ENCODE peak calls at places on chromosomes 16 and 17, in six cellular contexts. A is HFFc6; N is lower leg skin; R is Daoy; Y is DMS153; I is activated CD8-positive, alpha-beta memory T cell treated with anti-CD3 and anti-CD28 coated beads, Interleukin-2, amount 10 ng/mL, durations not matched to agents 7 days and 5 days. D is an unnamed sample.

GRCh38 chr17:41392278-41392677 is 5.1 kb downstream of the KRT31 start:
- DNase-seq in A (peak), I (no peak), Y (no peak), N (no peak), R (no peak), D (no peak)

GRCh38 chr17:41697122-41697962 is 8.7 kb downstream of the EIF1 start:
- DNase-seq in A (no peak), I (no peak), Y (no peak), N (peak), R (no peak), D (no peak)

GRCh38 chr17:2137342-2138098 is 82.6 kb downstream of the HIC1 start:
- DNase-seq in R (peak), Y (no peak), I (no peak), N (peak), A (peak), D (no peak)

GRCh38 chr17:82838386-82839063 is 1.3 kb downstream of the ZNF750 start:
- DNase-seq in Y (no peak), R (no peak), A (peak), I (no peak), N (no peak), D (peak)

GRCh38 chr17:55273579-55274370 is 9.0 kb downstream of the HLF start:
- DNase-seq in R (peak), I (no peak), A (peak), N (no peak), Y (no peak), D (no peak)

GRCh38 chr16:66156538-66156937 is 210.0 kb upstream of the CDH5 start:
- DNase-seq in R (no peak), N (peak), A (no peak), Y (no peak), I (no peak), D (no peak)

GRCh38 chr17:79737922-79738578 is 7.3 kb downstream of the ENPP7 start:
- DNase-seq in R (no peak), A (no peak), N (no peak), I (no peak), Y (no peak), D (no peak)

GRCh38 chr17:49067163-49067562 is 65.4 kb upstream of the B4GALNT2 start:
- DNase-seq in R (no peak), A (no peak), I (no peak), N (no peak), Y (no peak), D (no peak)

GRCh38 chr17:68019336-68019674 is 16.2 kb upstream of the KPNA2 start:
- DNase-seq in Y (no peak), R (peak), A (no peak), N (no peak), I (no peak), D (no peak)

GRCh38 chr17:39171933-39172332 is 6.0 kb upstream of the ARL5C start:
- DNase-seq in Y (no peak), N (no peak), A (no peak), R (no peak), I (no peak), D (no peak)

GRCh38 chr16:85384831-85385462 is 228.2 kb upstream of the GSE1 start:
- DNase-seq in N (no peak), A (no peak), I (no peak), R (no peak), Y (peak), D (peak)

GRCh38 chr17:35170968-35171771 is 23.0 kb downstream of the SLC35G3 start:
- DNase-seq in I (peak), A (peak), N (peak), R (peak), Y (no peak), D (peak)

GRCh38 chr17:10631048-10631700 is 25.9 kb downstream of the MYH3 start:
- DNase-seq in Y (no peak), N (no peak), A (peak), I (peak), R (peak), D (no peak)

GRCh38 chr16:71526111-71526998 is at the start of gene CHST4:
- DNase-seq in N (no peak), Y (no peak), A (peak), I (no peak), R (peak), D (peak)

GRCh38 chr16:22098538-22099255 is 6.4 kb downstream of the VWA3A start:
- DNase-seq in N (no peak), A (peak), I (no peak), R (peak), Y (peak), D (peak)

GRCh38 chr17:76726766-76727718 is at the start of gene METTL23:
- DNase-seq in R (peak), A (peak), I (peak), Y (no peak), N (peak), D (peak)

GRCh38 chr17:63950940-63951907 is 19.1 kb upstream of the CD79B start:
- DNase-seq in A (no peak), R (no peak), I (peak), Y (peak), N (no peak), D (peak)

GRCh38 chr17:62690168-62690897 is 62.9 kb downstream of the MRC2 start:
- DNase-seq in A (no peak), I (no peak), N (no peak), Y (no peak), R (no peak), D (no peak)

GRCh38 chr16:59212492-59213024 is 478.4 kb upstream of the GOT2 start:
- DNase-seq in R (no peak), I (no peak), Y (no peak), A (no peak), N (no peak), D (no peak)

GRCh38 chr17:45902892-45903346 is 8.6 kb downstream of the MAPT start:
- DNase-seq in I (no peak), Y (peak), A (no peak), N (no peak), R (no peak), D (peak)

GRCh38 chr17:67280279-67280678 is 35.3 kb upstream of the HELZ start:
- DNase-seq in Y (peak), I (no peak), A (no peak), R (no peak), N (no peak), D (no peak)

GRCh38 chr17:81197409-81197795 is 25.4 kb downstream of the CEP131 start:
- DNase-seq in Y (no peak), I (no peak), A (no peak), R (no peak), N (no peak), D (no peak)

GRCh38 chr16:53111078-53111776 is 56.4 kb downstream of the CHD9 start:
- DNase-seq in Y (no peak), R (no peak), A (no peak), I (no peak), N (no peak), D (no peak)

GRCh38 chr16:54342001-54342776 is 55.6 kb upstream of the IRX3 start:
- DNase-seq in A (no peak), N (no peak), I (no peak), R (peak), Y (no peak), D (no peak)

GRCh38 chr17:30341703-30342102 is 7.8 kb upstream of the TMIGD1 start:
- DNase-seq in I (no peak), R (no peak), N (no peak), Y (no peak), A (no peak), D (no peak)

GRCh38 chr17:5473906-5474305 is 5.1 kb upstream of the DHX33 start:
- DNase-seq in Y (no peak), A (no peak), R (no peak), N (no peak), I (no peak), D (no peak)

GRCh38 chr16:48102083-48103008 is 53.4 kb downstream of the ABCC12 start:
- DNase-seq in R (no peak), A (no peak), I (no peak), N (no peak), Y (peak), D (no peak)

GRCh38 chr17:78718575-78719209 is 63.4 kb downstream of the CYTH1 start:
- DNase-seq in I (no peak), N (no peak), Y (no peak), R (no peak), A (no peak), D (no peak)

GRCh38 chr17:64190468-64190867 is 60.5 kb upstream of the ERN1 start:
- DNase-seq in A (no peak), Y (no peak), N (no peak), R (no peak), I (no peak), D (no peak)

GRCh38 chr17:78883090-78883532 is 19.9 kb downstream of the CEP295NL start:
- DNase-seq in R (peak), I (no peak), Y (no peak), A (peak), N (peak), D (peak)

GRCh38 chr16:11689031-11689840 is 21.0 kb downstream of the SNN start:
- DNase-seq in Y (no peak), N (peak), R (no peak), A (no peak), I (no peak), D (no peak)

GRCh38 chr17:50209472-50210248 is 8.2 kb upstream of the COL1A1 start:
- DNase-seq in I (peak), N (peak), R (peak), Y (no peak), A (peak), D (no peak)

GRCh38 chr16:50315346-50315997 is 49.1 kb downstream of the ADCY7 start:
- DNase-seq in N (peak), I (peak), A (no peak), Y (no peak), R (no peak), D (no peak)

D was measured in HT-29.